ENCODE peak calls at places on chromosome 11, in seven cellular contexts. One of them, this sample, is unnamed.

GRCh38 chr11:85316967-85317366 is 310.2 kb downstream of the DLG2 start:
- DNase-seq in AG04450: no peak
- DNase-seq in activated CD8-positive, alpha-beta memory T cell treated with anti-CD3 and anti-CD28 coated beads for 1 hour: no peak
- DNase-seq in NCI-H446 treated with DMSO at 0.1 percent for 48 hours: no peak
- DNase-seq in head of caudate nucleus: no peak
- DNase-seq in neural crest cell: no peak
- DNase-seq in fibroblast of gingiva: no peak
- DNase-seq in this sample: no peak

GRCh38 chr11:19055016-19055415 is 5.5 kb downstream of the MRGPRX2 start:
- DNase-seq in AG04450: no peak
- DNase-seq in activated CD8-positive, alpha-beta memory T cell treated with anti-CD3 and anti-CD28 coated beads for 1 hour: no peak
- DNase-seq in NCI-H446 treated with DMSO at 0.1 percent for 48 hours: no peak
- DNase-seq in head of caudate nucleus: no peak
- DNase-seq in neural crest cell: no peak
- DNase-seq in fibroblast of gingiva: no peak
- DNase-seq in this sample: no peak

GRCh38 chr11:115141715-115142114 is 362.5 kb downstream of the CADM1 start:
- DNase-seq in AG04450: no peak
- DNase-seq in activated CD8-positive, alpha-beta memory T cell treated with anti-CD3 and anti-CD28 coated beads for 1 hour: no peak
- DNase-seq in NCI-H446 treated with DMSO at 0.1 percent for 48 hours: peak; percentile 97
- DNase-seq in head of caudate nucleus: no peak
- DNase-seq in neural crest cell: no peak
- DNase-seq in fibroblast of gingiva: no peak
- DNase-seq in this sample: no peak

GRCh38 chr11:64291746-64292457 is 800 bp downstream of the KCNK4 start:
- DNase-seq in AG04450: no peak
- DNase-seq in activated CD8-positive, alpha-beta memory T cell treated with anti-CD3 and anti-CD28 coated beads for 1 hour: no peak
- DNase-seq in NCI-H446 treated with DMSO at 0.1 percent for 48 hours: no peak
- DNase-seq in head of caudate nucleus: no peak
- DNase-seq in neural crest cell: no peak
- DNase-seq in fibroblast of gingiva: no peak
- DNase-seq in this sample: no peak

GRCh38 chr11:105144887-105145286 is 5.3 kb upstream of the CARD18 start:
- DNase-seq in AG04450: peak; percentile 42
- DNase-seq in activated CD8-positive, alpha-beta memory T cell treated with anti-CD3 and anti-CD28 coated beads for 1 hour: no peak
- DNase-seq in NCI-H446 treated with DMSO at 0.1 percent for 48 hours: no peak
- DNase-seq in head of caudate nucleus: no peak
- DNase-seq in neural crest cell: no peak
- DNase-seq in fibroblast of gingiva: peak; percentile 63
- DNase-seq in this sample: no peak

GRCh38 chr11:14687943-14688627 is 44.5 kb downstream of the PDE3B start:
- DNase-seq in AG04450: no peak
- DNase-seq in activated CD8-positive, alpha-beta memory T cell treated with anti-CD3 and anti-CD28 coated beads for 1 hour: no peak
- DNase-seq in NCI-H446 treated with DMSO at 0.1 percent for 48 hours: no peak
- DNase-seq in head of caudate nucleus: no peak
- DNase-seq in neural crest cell: no peak
- DNase-seq in fibroblast of gingiva: no peak
- DNase-seq in this sample: no peak

GRCh38 chr11:71336996-71337772 is 84.8 kb upstream of the SHANK2 start:
- DNase-seq in AG04450: no peak
- DNase-seq in activated CD8-positive, alpha-beta memory T cell treated with anti-CD3 and anti-CD28 coated beads for 1 hour: no peak
- DNase-seq in NCI-H446 treated with DMSO at 0.1 percent for 48 hours: no peak
- DNase-seq in head of caudate nucleus: no peak
- DNase-seq in neural crest cell: no peak
- DNase-seq in fibroblast of gingiva: no peak
- DNase-seq in this sample: no peak

GRCh38 chr11:129042503-129042902 is 99.8 kb upstream of the TP53AIP1 start:
- DNase-seq in AG04450: no peak
- DNase-seq in activated CD8-positive, alpha-beta memory T cell treated with anti-CD3 and anti-CD28 coated beads for 1 hour: no peak
- DNase-seq in NCI-H446 treated with DMSO at 0.1 percent for 48 hours: no peak
- DNase-seq in head of caudate nucleus: no peak
- DNase-seq in neural crest cell: no peak
- DNase-seq in fibroblast of gingiva: no peak
- DNase-seq in this sample: no peak

GRCh38 chr11:19382131-19382611 is 141.4 kb upstream of the E2F8 start:
- DNase-seq in AG04450: no peak
- DNase-seq in activated CD8-positive, alpha-beta memory T cell treated with anti-CD3 and anti-CD28 coated beads for 1 hour: no peak
- DNase-seq in NCI-H446 treated with DMSO at 0.1 percent for 48 hours: no peak
- DNase-seq in head of caudate nucleus: peak; percentile 69
- DNase-seq in neural crest cell: peak; percentile 37
- DNase-seq in fibroblast of gingiva: no peak
- DNase-seq in this sample: no peak

GRCh38 chr11:119488256-119488995 is 65.5 kb upstream of the THY1 start:
- DNase-seq in AG04450: no peak
- DNase-seq in activated CD8-positive, alpha-beta memory T cell treated with anti-CD3 and anti-CD28 coated beads for 1 hour: no peak
- DNase-seq in NCI-H446 treated with DMSO at 0.1 percent for 48 hours: no peak
- DNase-seq in head of caudate nucleus: peak; percentile 5
- DNase-seq in neural crest cell: no peak
- DNase-seq in fibroblast of gingiva: no peak
- DNase-seq in this sample: no peak

GRCh38 chr11:34599406-34599901 is 21.4 kb upstream of the EHF start:
- DNase-seq in AG04450: no peak
- DNase-seq in activated CD8-positive, alpha-beta memory T cell treated with anti-CD3 and anti-CD28 coated beads for 1 hour: no peak
- DNase-seq in NCI-H446 treated with DMSO at 0.1 percent for 48 hours: no peak
- DNase-seq in head of caudate nucleus: no peak
- DNase-seq in neural crest cell: no peak
- DNase-seq in fibroblast of gingiva: peak; percentile 54
- DNase-seq in this sample: peak; percentile 11

GRCh38 chr11:35364101-35364780 is 55.1 kb downstream of the SLC1A2 start:
- DNase-seq in AG04450: no peak
- DNase-seq in activated CD8-positive, alpha-beta memory T cell treated with anti-CD3 and anti-CD28 coated beads for 1 hour: no peak
- DNase-seq in NCI-H446 treated with DMSO at 0.1 percent for 48 hours: peak; percentile 89
- DNase-seq in head of caudate nucleus: no peak
- DNase-seq in neural crest cell: no peak
- DNase-seq in fibroblast of gingiva: peak; percentile 96
- DNase-seq in this sample: no peak

GRCh38 chr11:71931245-71931602 is 2.4 kb downstream of the RNF121 start:
- DNase-seq in AG04450: no peak
- DNase-seq in activated CD8-positive, alpha-beta memory T cell treated with anti-CD3 and anti-CD28 coated beads for 1 hour: no peak
- DNase-seq in NCI-H446 treated with DMSO at 0.1 percent for 48 hours: no peak
- DNase-seq in head of caudate nucleus: no peak
- DNase-seq in neural crest cell: no peak
- DNase-seq in fibroblast of gingiva: no peak
- DNase-seq in this sample: no peak

GRCh38 chr11:43928721-43929120 is 13.7 kb upstream of the C11orf96 start:
- DNase-seq in AG04450: no peak
- DNase-seq in activated CD8-positive, alpha-beta memory T cell treated with anti-CD3 and anti-CD28 coated beads for 1 hour: no peak
- DNase-seq in NCI-H446 treated with DMSO at 0.1 percent for 48 hours: no peak
- DNase-seq in head of caudate nucleus: no peak
- DNase-seq in neural crest cell: no peak
- DNase-seq in fibroblast of gingiva: no peak
- DNase-seq in this sample: no peak

GRCh38 chr11:19985106-19985505 is 175.2 kb downstream of the DBX1 start:
- DNase-seq in AG04450: no peak
- DNase-seq in activated CD8-positive, alpha-beta memory T cell treated with anti-CD3 and anti-CD28 coated beads for 1 hour: no peak
- DNase-seq in NCI-H446 treated with DMSO at 0.1 percent for 48 hours: no peak
- DNase-seq in head of caudate nucleus: no peak
- DNase-seq in neural crest cell: no peak
- DNase-seq in fibroblast of gingiva: no peak
- DNase-seq in this sample: no peak

GRCh38 chr11:115290479-115291390 is 213.5 kb downstream of the CADM1 start:
- DNase-seq in AG04450: no peak
- DNase-seq in activated CD8-positive, alpha-beta memory T cell treated with anti-CD3 and anti-CD28 coated beads for 1 hour: no peak
- DNase-seq in NCI-H446 treated with DMSO at 0.1 percent for 48 hours: no peak
- DNase-seq in head of caudate nucleus: no peak
- DNase-seq in neural crest cell: no peak
- DNase-seq in fibroblast of gingiva: no peak
- DNase-seq in this sample: peak; percentile 24

GRCh38 chr11:111557425-111558111 is 17.0 kb downstream of the LAYN start:
- DNase-seq in AG04450: peak; percentile 95
- DNase-seq in activated CD8-positive, alpha-beta memory T cell treated with anti-CD3 and anti-CD28 coated beads for 1 hour: no peak
- DNase-seq in NCI-H446 treated with DMSO at 0.1 percent for 48 hours: no peak
- DNase-seq in head of caudate nucleus: no peak
- DNase-seq in neural crest cell: no peak
- DNase-seq in fibroblast of gingiva: peak; percentile 94
- DNase-seq in this sample: no peak

GRCh38 chr11:88480217-88480616 is 142.7 kb upstream of the CTSC start:
- DNase-seq in AG04450: peak; percentile 64
- DNase-seq in activated CD8-positive, alpha-beta memory T cell treated with anti-CD3 and anti-CD28 coated beads for 1 hour: no peak
- DNase-seq in NCI-H446 treated with DMSO at 0.1 percent for 48 hours: peak; percentile 72
- DNase-seq in head of caudate nucleus: no peak
- DNase-seq in neural crest cell: no peak
- DNase-seq in fibroblast of gingiva: peak; percentile 80
- DNase-seq in this sample: peak; percentile 46

GRCh38 chr11:58905716-58906547 is 33.4 kb upstream of the GLYATL1 start:
- DNase-seq in AG04450: peak; percentile 71
- DNase-seq in activated CD8-positive, alpha-beta memory T cell treated with anti-CD3 and anti-CD28 coated beads for 1 hour: no peak
- DNase-seq in NCI-H446 treated with DMSO at 0.1 percent for 48 hours: peak; percentile 92
- DNase-seq in head of caudate nucleus: peak; percentile 85
- DNase-seq in neural crest cell: peak; percentile 64
- DNase-seq in fibroblast of gingiva: peak; percentile 60
- DNase-seq in this sample: peak; percentile 65

GRCh38 chr11:11083441-11083840 is 225.6 kb upstream of the ZBED5 start:
- DNase-seq in AG04450: no peak
- DNase-seq in activated CD8-positive, alpha-beta memory T cell treated with anti-CD3 and anti-CD28 coated beads for 1 hour: no peak
- DNase-seq in NCI-H446 treated with DMSO at 0.1 percent for 48 hours: no peak
- DNase-seq in head of caudate nucleus: no peak
- DNase-seq in neural crest cell: no peak
- DNase-seq in fibroblast of gingiva: no peak
- DNase-seq in this sample: no peak

GRCh38 chr11:17414317-17414737 is 25.9 kb upstream of the KCNJ11 start:
- DNase-seq in AG04450: no peak
- DNase-seq in activated CD8-positive, alpha-beta memory T cell treated with anti-CD3 and anti-CD28 coated beads for 1 hour: no peak
- DNase-seq in NCI-H446 treated with DMSO at 0.1 percent for 48 hours: no peak
- DNase-seq in head of caudate nucleus: no peak
- DNase-seq in neural crest cell: no peak
- DNase-seq in fibroblast of gingiva: no peak
- DNase-seq in this sample: no peak

GRCh38 chr11:34358258-34358665 is 452 bp upstream of the ABTB2 start:
- DNase-seq in AG04450: no peak
- DNase-seq in activated CD8-positive, alpha-beta memory T cell treated with anti-CD3 and anti-CD28 coated beads for 1 hour: no peak
- DNase-seq in NCI-H446 treated with DMSO at 0.1 percent for 48 hours: peak; percentile 81
- DNase-seq in head of caudate nucleus: peak; percentile 43
- DNase-seq in neural crest cell: peak; percentile 48
- DNase-seq in fibroblast of gingiva: no peak
- DNase-seq in this sample: peak; percentile 25

GRCh38 chr11:93249437-93250210 is 51.8 kb upstream of the SLC36A4 start:
- DNase-seq in AG04450: no peak
- DNase-seq in activated CD8-positive, alpha-beta memory T cell treated with anti-CD3 and anti-CD28 coated beads for 1 hour: no peak
- DNase-seq in NCI-H446 treated with DMSO at 0.1 percent for 48 hours: no peak
- DNase-seq in head of caudate nucleus: no peak
- DNase-seq in neural crest cell: no peak
- DNase-seq in fibroblast of gingiva: no peak
- DNase-seq in this sample: no peak

GRCh38 chr11:3982431-3982830 is 112.2 kb upstream of the RRM1 start:
- DNase-seq in AG04450: no peak
- DNase-seq in activated CD8-positive, alpha-beta memory T cell treated with anti-CD3 and anti-CD28 coated beads for 1 hour: no peak
- DNase-seq in NCI-H446 treated with DMSO at 0.1 percent for 48 hours: no peak
- DNase-seq in head of caudate nucleus: no peak
- DNase-seq in neural crest cell: no peak
- DNase-seq in fibroblast of gingiva: no peak
- DNase-seq in this sample: no peak

GRCh38 chr11:1870721-1871466 is 18.0 kb downstream of the LSP1 start:
- DNase-seq in AG04450: no peak
- DNase-seq in activated CD8-positive, alpha-beta memory T cell treated with anti-CD3 and anti-CD28 coated beads for 1 hour: peak; percentile 25
- DNase-seq in NCI-H446 treated with DMSO at 0.1 percent for 48 hours: no peak
- DNase-seq in head of caudate nucleus: no peak
- DNase-seq in neural crest cell: no peak
- DNase-seq in fibroblast of gingiva: peak; percentile 59
- DNase-seq in this sample: no peak

GRCh38 chr11:110526323-110526722 is 96.6 kb downstream of the FDX1 start:
- DNase-seq in AG04450: no peak
- DNase-seq in activated CD8-positive, alpha-beta memory T cell treated with anti-CD3 and anti-CD28 coated beads for 1 hour: no peak
- DNase-seq in NCI-H446 treated with DMSO at 0.1 percent for 48 hours: no peak
- DNase-seq in head of caudate nucleus: no peak
- DNase-seq in neural crest cell: no peak
- DNase-seq in fibroblast of gingiva: no peak
- DNase-seq in this sample: no peak

GRCh38 chr11:118003021-118003423 is 16.8 kb downstream of the IL10RA start:
- DNase-seq in AG04450: no peak
- DNase-seq in activated CD8-positive, alpha-beta memory T cell treated with anti-CD3 and anti-CD28 coated beads for 1 hour: no peak
- DNase-seq in NCI-H446 treated with DMSO at 0.1 percent for 48 hours: no peak
- DNase-seq in head of caudate nucleus: no peak
- DNase-seq in neural crest cell: no peak
- DNase-seq in fibroblast of gingiva: no peak
- DNase-seq in this sample: no peak

GRCh38 chr11:129331217-129331616 is 44.4 kb upstream of the BARX2 start:
- DNase-seq in AG04450: no peak
- DNase-seq in activated CD8-positive, alpha-beta memory T cell treated with anti-CD3 and anti-CD28 coated beads for 1 hour: no peak
- DNase-seq in NCI-H446 treated with DMSO at 0.1 percent for 48 hours: no peak
- DNase-seq in head of caudate nucleus: no peak
- DNase-seq in neural crest cell: no peak
- DNase-seq in fibroblast of gingiva: no peak
- DNase-seq in this sample: no peak

GRCh38 chr11:85827768-85828639 is 17.1 kb upstream of the SYTL2 start:
- DNase-seq in AG04450: peak; percentile 61
- DNase-seq in activated CD8-positive, alpha-beta memory T cell treated with anti-CD3 and anti-CD28 coated beads for 1 hour: no peak
- DNase-seq in NCI-H446 treated with DMSO at 0.1 percent for 48 hours: no peak
- DNase-seq in head of caudate nucleus: no peak
- DNase-seq in neural crest cell: no peak
- DNase-seq in fibroblast of gingiva: peak; percentile 91
- DNase-seq in this sample: peak; percentile 13

GRCh38 chr11:63682045-63682915 is 980 bp downstream of the RTN3 start:
- DNase-seq in AG04450: no peak
- DNase-seq in activated CD8-positive, alpha-beta memory T cell treated with anti-CD3 and anti-CD28 coated beads for 1 hour: no peak
- DNase-seq in NCI-H446 treated with DMSO at 0.1 percent for 48 hours: no peak
- DNase-seq in head of caudate nucleus: peak; percentile 76
- DNase-seq in neural crest cell: peak; percentile 11
- DNase-seq in fibroblast of gingiva: no peak
- DNase-seq in this sample: peak; percentile 30

GRCh38 chr11:57164317-57164716 is 17.4 kb upstream of the LRRC55 start:
- DNase-seq in AG04450: no peak
- DNase-seq in activated CD8-positive, alpha-beta memory T cell treated with anti-CD3 and anti-CD28 coated beads for 1 hour: no peak
- DNase-seq in NCI-H446 treated with DMSO at 0.1 percent for 48 hours: no peak
- DNase-seq in head of caudate nucleus: no peak
- DNase-seq in neural crest cell: no peak
- DNase-seq in fibroblast of gingiva: no peak
- DNase-seq in this sample: peak; percentile 96

GRCh38 chr11:8089791-8090510 is 8.9 kb downstream of the TUB start:
- DNase-seq in AG04450: no peak
- DNase-seq in activated CD8-positive, alpha-beta memory T cell treated with anti-CD3 and anti-CD28 coated beads for 1 hour: no peak
- DNase-seq in NCI-H446 treated with DMSO at 0.1 percent for 48 hours: no peak
- DNase-seq in head of caudate nucleus: no peak
- DNase-seq in neural crest cell: no peak
- DNase-seq in fibroblast of gingiva: no peak
- DNase-seq in this sample: no peak

GRCh38 chr11:70540196-70540595 is 141.9 kb downstream of the CTTN start:
- DNase-seq in AG04450: no peak
- DNase-seq in activated CD8-positive, alpha-beta memory T cell treated with anti-CD3 and anti-CD28 coated beads for 1 hour: no peak
- DNase-seq in NCI-H446 treated with DMSO at 0.1 percent for 48 hours: no peak
- DNase-seq in head of caudate nucleus: no peak
- DNase-seq in neural crest cell: no peak
- DNase-seq in fibroblast of gingiva: no peak
- DNase-seq in this sample: no peak

GRCh38 chr11:128182844-128183243 is 404.5 kb downstream of the ETS1 start:
- DNase-seq in AG04450: no peak
- DNase-seq in activated CD8-positive, alpha-beta memory T cell treated with anti-CD3 and anti-CD28 coated beads for 1 hour: no peak
- DNase-seq in NCI-H446 treated with DMSO at 0.1 percent for 48 hours: no peak
- DNase-seq in head of caudate nucleus: no peak
- DNase-seq in neural crest cell: no peak
- DNase-seq in fibroblast of gingiva: no peak
- DNase-seq in this sample: no peak

GRCh38 chr11:762421-763072 is 14.7 kb downstream of the GATD1 start:
- DNase-seq in AG04450: no peak
- DNase-seq in activated CD8-positive, alpha-beta memory T cell treated with anti-CD3 and anti-CD28 coated beads for 1 hour: no peak
- DNase-seq in NCI-H446 treated with DMSO at 0.1 percent for 48 hours: no peak
- DNase-seq in head of caudate nucleus: peak; percentile 74
- DNase-seq in neural crest cell: no peak
- DNase-seq in fibroblast of gingiva: peak; percentile 92
- DNase-seq in this sample: no peak

GRCh38 chr11:77799338-77799737 is 21.2 kb downstream of the RSF1 start:
- DNase-seq in AG04450: no peak
- DNase-seq in activated CD8-positive, alpha-beta memory T cell treated with anti-CD3 and anti-CD28 coated beads for 1 hour: no peak
- DNase-seq in NCI-H446 treated with DMSO at 0.1 percent for 48 hours: no peak
- DNase-seq in head of caudate nucleus: no peak
- DNase-seq in neural crest cell: no peak
- DNase-seq in fibroblast of gingiva: peak; percentile 40
- DNase-seq in this sample: no peak

GRCh38 chr11:126607374-126607773 is 251.9 kb downstream of the ST3GAL4 start:
- DNase-seq in AG04450: peak; percentile 42
- DNase-seq in activated CD8-positive, alpha-beta memory T cell treated with anti-CD3 and anti-CD28 coated beads for 1 hour: no peak
- DNase-seq in NCI-H446 treated with DMSO at 0.1 percent for 48 hours: no peak
- DNase-seq in head of caudate nucleus: peak; percentile 84
- DNase-seq in neural crest cell: peak; percentile 59
- DNase-seq in fibroblast of gingiva: no peak
- DNase-seq in this sample: no peak

GRCh38 chr11:132864811-132865576 is 667.3 kb downstream of the OPCML start:
- DNase-seq in AG04450: no peak
- DNase-seq in activated CD8-positive, alpha-beta memory T cell treated with anti-CD3 and anti-CD28 coated beads for 1 hour: no peak
- DNase-seq in NCI-H446 treated with DMSO at 0.1 percent for 48 hours: no peak
- DNase-seq in head of caudate nucleus: no peak
- DNase-seq in neural crest cell: peak; percentile 10
- DNase-seq in fibroblast of gingiva: no peak
- DNase-seq in this sample: no peak

This sample was measured in dermis microvascular lymphatic vessel endothelial cell.